ENCODE peak calls at places on chromosomes 3 and 15, in five cellular contexts. A is HCT116, B is Panc1, H is stomach, V is breast epithelium. I is an unnamed sample. For H3K4me1, the result is how much of the 10 kb centered on the place peaks cover.

GRCh38 chr15:78315686-78316085 is 16.3 kb upstream of the SKIC8 start:
- DNase-seq in B (no peak), A (no peak), H (no peak), V (no peak), I (no peak)

GRCh38 chr3:2727566-2728318 is 382.4 kb downstream of the IL5RA start:
- DNase-seq in B (no peak), H (no peak), V (no peak), A (no peak), I (no peak)

GRCh38 chr3:3589715-3590130 is 209.5 kb upstream of the LRRN1 start:
- DNase-seq in B (no peak), H (no peak), A (no peak), V (no peak), I (no peak)

GRCh38 chr3:31688847-31689246 is 156.1 kb downstream of the STT3B start:
- DNase-seq in H (no peak), V (no peak), A (no peak), B (no peak), I (no peak)

GRCh38 chr3:31165399-31165860 is 271.0 kb upstream of the GADL1 start:
- DNase-seq in B (no peak), H (no peak), V (no peak), A (no peak), I (no peak)

GRCh38 chr3:63975705-63976104 is 47.6 kb downstream of the PSMD6 start:
- DNase-seq in A (no peak), H (no peak), B (no peak), V (no peak), I (peak)

GRCh38 chr3:60809857-60810256 is 441.4 kb downstream of the FHIT start:
- DNase-seq in B (no peak), V (no peak), H (no peak), A (no peak), I (no peak)

GRCh38 chr3:37662708-37663107 is 199.0 kb upstream of the CTDSPL start:
- DNase-seq in V (no peak), B (no peak), H (no peak), A (no peak), I (no peak)

GRCh38 chr15:87874896-87875661 is 381.5 kb downstream of the NTRK3 start:
- DNase-seq in V (no peak), A (no peak), H (no peak), B (no peak), I (no peak)

GRCh38 chr15:96807361-96807760 is 476.9 kb downstream of the NR2F2 start:
- DNase-seq in A (no peak), V (no peak), H (no peak), B (no peak), I (no peak)

GRCh38 chr3:46422617-46423016 is 15.6 kb downstream of the CCRL2 start:
- DNase-seq in B (no peak), V (no peak), A (no peak), H (no peak), I (no peak)

GRCh38 chr3:193837347-193837827 is 244.4 kb downstream of the OPA1 start:
- DNase-seq in H (no peak), A (no peak), B (no peak), V (no peak), I (no peak)

GRCh38 chr15:85048430-85048829 is 66.8 kb downstream of the PDE8A start:
- DNase-seq in V (no peak), H (no peak), B (no peak), A (no peak), I (no peak)

GRCh38 chr3:148280623-148281242 is 417.0 kb upstream of the AGTR1 start:
- DNase-seq in B (no peak), V (no peak), A (no peak), H (no peak), I (no peak)

GRCh38 chr3:123286308-123287023 is 84.7 kb downstream of the SEC22A start:
- DNase-seq in V (no peak), H (no peak), B (peak), A (peak), I (no peak)

GRCh38 chr3:24550588-24550987 is 55.9 kb upstream of the THRB start:
- DNase-seq in A (no peak), B (no peak), V (no peak), H (no peak), I (no peak)

GRCh38 chr15:76184640-76185020 is 124.8 kb downstream of the TMEM266 start:
- DNase-seq in A (no peak), H (no peak), V (no peak), B (no peak), I (no peak)

GRCh38 chr3:5112043-5112442 is 10.0 kb upstream of the ARL8B start:
- DNase-seq in B (no peak), H (no peak), V (no peak), A (no peak), I (no peak)

GRCh38 chr3:141929341-141929995 is 53.0 kb downstream of the ATP1B3 start:
- DNase-seq in B (no peak), A (no peak), H (no peak), V (no peak), I (no peak)

GRCh38 chr3:36409862-36410261 is 29.6 kb downstream of the STAC start:
- DNase-seq in V (no peak), H (no peak), B (no peak), A (no peak), I (no peak)

GRCh38 chr15:85125056-85125661 is 143.5 kb downstream of the PDE8A start:
- DNase-seq in V (no peak), B (no peak), A (peak), H (no peak), I (no peak)

GRCh38 chr3:64924961-64925360 is 237.2 kb upstream of the ADAMTS9 start:
- DNase-seq in H (no peak), A (no peak), B (no peak), V (no peak), I (no peak)

GRCh38 chr3:136617123-136617700 is 135.0 kb downstream of the STAG1 start:
- DNase-seq in A (no peak), B (no peak), V (no peak), H (no peak), I (no peak)

GRCh38 chr3:89851974-89852621 is 744.7 kb downstream of the EPHA3 start:
- DNase-seq in V (no peak), A (no peak), H (peak), B (no peak), I (no peak)

GRCh38 chr3:64345351-64345750 is 120.1 kb upstream of the PRICKLE2 start:
- DNase-seq in V (no peak), B (no peak), H (no peak), A (no peak), I (no peak)

GRCh38 chr15:42140383-42141070 is 15.9 kb downstream of the PLA2G4F start:
- DNase-seq in B (no peak), V (no peak), H (no peak), A (no peak), I (peak)

GRCh38 chr3:155449613-155450267 is 156.3 kb upstream of the STRIT1 start:
- DNase-seq in B (no peak), H (no peak), V (no peak), A (no peak), I (no peak)

GRCh38 chr3:129662230-129662629 is 55.8 kb upstream of the PLXND1 start:
- DNase-seq in A (no peak), H (no peak), B (no peak), V (no peak), I (no peak)

GRCh38 chr15:76239786-76240185 is 71.5 kb downstream of the ETFA start:
- DNase-seq in A (no peak), H (no peak), V (no peak), B (no peak), I (no peak)

GRCh38 chr15:40637221-40637745 is 43.2 kb downstream of the KNL1 start:
- DNase-seq in H (no peak), V (no peak), A (no peak), B (no peak), I (no peak)

GRCh38 chr3:62990704-62991413 is 115.6 kb upstream of the CADPS start:
- DNase-seq in B (no peak), V (no peak), H (no peak), A (no peak), I (no peak)

GRCh38 chr3:30855390-30855789 is 39.1 kb downstream of the GADL1 start:
- DNase-seq in B (no peak), H (no peak), V (no peak), A (no peak), I (no peak)

GRCh38 chr3:53147161-53147902 is 13.7 kb upstream of the PRKCD start:
- DNase-seq in H (peak), A (no peak), V (no peak), B (no peak), I (no peak)

GRCh38 chr3:159821148-159821547 is 167.5 kb upstream of the IL12A start:
- DNase-seq in B (no peak), A (no peak), V (peak), H (no peak), I (no peak)

GRCh38 chr3:98750520-98750919 is 12.6 kb upstream of the ST3GAL6 start:
- DNase-seq in B (no peak), V (no peak), A (no peak), H (no peak), I (no peak)

GRCh38 chr3:137165117-137165806 is 207.5 kb downstream of the IL20RB start:
- DNase-seq in V (no peak), B (no peak), H (no peak), A (no peak), I (no peak)

GRCh38 chr3:172289583-172289982 is 158.7 kb downstream of the GHSR start:
- DNase-seq in H (no peak), V (no peak), A (no peak), B (no peak), I (no peak)

GRCh38 chr15:80507638-80508316 is 103.6 kb downstream of the ARNT2 start:
- DNase-seq in B (no peak), A (no peak), H (no peak), V (peak), I (no peak)

DNA sequence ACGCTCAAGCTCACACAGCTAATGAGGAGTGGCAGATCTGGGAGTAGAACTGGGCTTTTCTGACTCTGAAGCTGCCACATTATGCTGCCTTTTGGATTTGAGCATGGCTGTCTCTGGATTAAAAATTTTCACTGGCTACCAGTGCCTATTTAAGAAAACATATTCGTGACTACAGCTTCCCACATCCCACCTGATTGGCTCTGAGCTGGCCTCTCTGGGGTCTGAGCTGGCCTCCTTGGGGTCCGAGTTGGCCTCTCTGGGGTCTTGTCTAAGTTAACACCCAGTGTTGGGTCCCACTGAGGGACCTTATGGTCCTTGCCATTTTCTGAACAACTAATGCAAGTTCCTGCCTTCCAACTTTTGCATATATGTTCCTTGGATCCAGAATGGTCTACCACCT is 42.7 kb downstream of the ATP2B2 start:
- DNase-seq in V (no peak), A (no peak), H (no peak), B (no peak), I (no peak)
- H3K4me1 ChIP-seq in V (under half), A (under half), H (under half), B (under half), I (under half)

DNA sequence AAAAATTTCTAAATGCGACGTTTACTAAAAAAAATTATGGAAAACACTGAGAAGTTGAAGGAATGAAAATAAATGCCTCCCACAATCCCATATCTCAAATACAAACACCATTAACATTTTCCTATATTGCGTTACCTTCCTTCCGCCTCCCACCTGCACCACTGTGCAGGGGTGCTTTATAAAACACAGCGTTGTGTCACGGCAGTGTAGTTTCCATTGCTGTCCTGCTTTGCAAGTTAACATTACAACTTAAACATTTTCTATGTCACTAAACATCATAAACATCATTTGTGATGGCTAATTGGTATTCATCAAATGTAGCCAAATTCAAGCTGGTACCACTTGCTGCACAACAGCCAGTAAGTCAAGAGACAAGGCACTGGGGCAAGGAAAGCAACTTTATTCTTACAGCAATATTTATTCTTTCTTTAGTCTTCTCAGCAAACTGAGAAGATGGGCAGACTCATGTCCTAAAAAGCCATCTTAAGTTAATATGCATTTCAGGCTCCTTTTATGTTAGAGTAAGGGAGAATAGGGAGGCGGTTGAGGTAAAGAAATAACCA is 12.3 kb upstream of the FETUB start:
- DNase-seq in B (no peak), A (no peak), H (no peak), V (no peak), I (no peak)
- TF ChIP-seq POLR2AphosphoS5 in B (no peak), A (no peak), H (no peak), V (no peak), I (no peak)

DNA sequence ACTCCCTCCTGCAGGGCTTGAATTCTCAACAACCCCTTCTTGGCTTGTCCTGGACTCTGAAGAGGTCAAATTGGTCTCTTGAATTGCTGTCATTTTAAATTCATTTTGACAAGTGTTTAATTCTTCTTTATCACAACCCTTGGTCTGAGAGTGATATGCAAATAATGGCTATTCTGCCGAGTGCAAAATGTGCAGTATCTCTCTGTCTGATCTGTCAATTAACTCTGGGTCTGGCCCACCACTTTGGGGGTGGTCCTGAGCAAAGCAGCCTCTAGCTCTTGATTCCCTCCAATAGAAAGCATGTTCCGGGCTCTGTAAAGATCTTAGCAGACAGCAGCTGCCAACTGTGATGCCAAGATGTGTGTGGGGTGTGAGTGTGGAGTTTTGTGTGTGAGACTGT is 2.2 kb upstream of the IGDCC3 start:
- DNase-seq in V (no peak), H (no peak), A (no peak), B (no peak), I (no peak)
- H3K4me1 ChIP-seq in V (under half), H (under half), A (under half), B (under half), I (under half)

DNA sequence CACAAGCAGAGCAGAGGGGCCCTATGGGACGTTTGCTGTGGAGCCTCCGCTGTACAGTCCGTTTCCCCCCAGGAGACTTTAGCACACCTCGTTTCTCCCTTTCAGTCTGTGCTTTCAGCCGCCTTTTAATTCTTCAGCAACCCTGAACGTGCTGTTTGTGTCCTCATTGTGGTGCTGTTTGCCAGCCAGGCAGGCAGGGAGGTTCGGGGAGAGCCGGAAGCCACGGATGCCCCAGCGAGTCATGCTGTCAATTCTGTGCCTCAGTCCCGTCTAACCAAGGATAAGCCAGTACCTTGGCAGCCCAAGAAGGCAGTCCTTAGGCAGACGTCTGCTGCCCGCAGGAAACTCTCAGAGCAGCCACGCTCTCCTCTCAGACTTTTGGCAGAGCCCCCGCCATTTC is 158.7 kb downstream of the UACA start:
- DNase-seq in B (no peak), V (no peak), A (no peak), H (no peak), I (no peak)
- TF ChIP-seq POLR2AphosphoS5 in B (no peak), V (no peak), A (no peak), H (no peak), I (no peak)